ENCODE peak calls at places on chromosomes 2 and 18, in nine cellular contexts. L is HEK293T; V is esophagus squamous epithelium; U is NCI-H1417; A is NCI-H774; M is CD8-positive, alpha-beta memory T cell; S is amniotic epithelial cell; Z is activated naive CD8-positive, alpha-beta T cell treated with anti-CD3 and anti-CD28 coated beads, Interleukin-2, amount 50 U/mL, for 24 hours; N is Right ventricle myocardium superior. B is an unnamed sample.

GRCh38 chr2:217206326-217206725 is 346.5 kb upstream of the TNP1 start:
- DNase-seq in L (no peak), V (no peak), U (no peak), A (no peak), M (no peak), S (no peak), Z (no peak), N (no peak), B (no peak)

GRCh38 chr2:27715318-27716165 is 51.9 kb downstream of the SLC4A1AP start:
- DNase-seq in L (peak), V (no peak), U (peak), A (no peak), M (no peak), S (no peak), Z (peak), N (peak), B (no peak)

GRCh38 chr2:71605781-71606241 is 152.4 kb downstream of the DYSF start:
- DNase-seq in L (no peak), V (no peak), U (no peak), A (no peak), M (no peak), S (no peak), Z (no peak), N (no peak), B (no peak)

GRCh38 chr18:48290162-48290926 is 118.8 kb downstream of the ZBTB7C start:
- DNase-seq in L (no peak), V (no peak), U (peak), A (no peak), M (no peak), S (no peak), Z (no peak), N (no peak), B (no peak)

GRCh38 chr2:29855924-29856639 is 65.3 kb downstream of the ALK start:
- DNase-seq in L (no peak), V (no peak), U (no peak), A (no peak), M (no peak), S (no peak), Z (no peak), N (no peak), B (no peak)

GRCh38 chr2:206084468-206084869 is 1.5 kb downstream of the INO80D start:
- DNase-seq in L (peak), V (no peak), U (peak), A (peak), M (no peak), S (peak), Z (peak), N (peak), B (peak)

GRCh38 chr18:48826806-48827205 is 124.0 kb downstream of the SMAD7 start:
- DNase-seq in L (no peak), V (no peak), U (no peak), A (no peak), M (no peak), S (peak), Z (no peak), N (no peak), B (no peak)

GRCh38 chr2:195106681-195107380 is 550.2 kb upstream of the SLC39A10 start:
- DNase-seq in L (no peak), V (no peak), U (no peak), A (no peak), M (no peak), S (no peak), Z (no peak), N (no peak), B (no peak)

GRCh38 chr18:62588217-62588616 is 65.4 kb downstream of the ZCCHC2 start:
- DNase-seq in L (no peak), V (no peak), U (no peak), A (no peak), M (no peak), S (no peak), Z (no peak), N (no peak), B (no peak)

GRCh38 chr18:55778731-55779460 is 190.9 kb upstream of the TCF4 start:
- DNase-seq in L (no peak), V (no peak), U (peak), A (peak), M (no peak), S (peak), Z (no peak), N (no peak), B (no peak)

GRCh38 chr2:106272202-106272807 is 78.2 kb upstream of the UXS1 start:
- DNase-seq in L (no peak), V (no peak), U (no peak), A (no peak), M (no peak), S (no peak), Z (no peak), N (no peak), B (no peak)